ENCODE peak calls at places on chromosome 11, in seven cellular contexts. A is EL; W is astrocyte of the cerebellum; K is H9; Z is fibroblast of mammary gland; X is GM10248; B is stimulated activated CD8-positive, alpha-beta memory T cell treated with anti-CD3 and anti-CD28 coated beads, Interleukin-15, amount 100 ng/mL, for 4 hours. G is an unnamed sample.

GRCh38 chr11:95078526-95078925 is 11.1 kb upstream of the ENDOD1 start:
- DNase-seq in A (no peak), W (no peak), K (no peak), Z (no peak), X (no peak), B (no peak), G (no peak)

GRCh38 chr11:77886401-77886800 is 65.5 kb downstream of the AAMDC start:
- DNase-seq in A (no peak), W (no peak), K (no peak), Z (peak), X (no peak), B (no peak), G (no peak)

GRCh38 chr11:35144103-35144741 is 5.3 kb downstream of the CD44 start:
- DNase-seq in A (peak), W (peak), K (no peak), Z (peak), X (peak), B (no peak), G (peak)

GRCh38 chr11:91998466-91998865 is 226.2 kb upstream of the FAT3 start:
- DNase-seq in A (no peak), W (no peak), K (no peak), Z (no peak), X (no peak), B (no peak), G (no peak)

GRCh38 chr11:61756452-61757212 is 4.2 kb downstream of the MYRF start:
- DNase-seq in A (peak), W (no peak), K (no peak), Z (peak), X (peak), B (no peak), G (no peak)

GRCh38 chr11:10518123-10518522 is 22.9 kb downstream of the RNF141 start:
- DNase-seq in A (no peak), W (no peak), K (no peak), Z (no peak), X (no peak), B (no peak), G (no peak)

GRCh38 chr11:34825315-34825669 is 90.9 kb downstream of the APIP start:
- DNase-seq in A (no peak), W (no peak), K (no peak), Z (no peak), X (no peak), B (no peak), G (no peak)

GRCh38 chr11:20754957-20755356 is 85.6 kb downstream of the NELL1 start:
- DNase-seq in A (no peak), W (no peak), K (peak), Z (no peak), X (no peak), B (no peak), G (no peak)

GRCh38 chr11:612201-612960 is 3.4 kb downstream of the IRF7 start:
- DNase-seq in A (peak), W (no peak), K (peak), Z (peak), X (no peak), B (no peak), G (no peak)

GRCh38 chr11:86706341-86707131 is 34.1 kb upstream of the ME3 start:
- DNase-seq in A (no peak), W (no peak), K (no peak), Z (no peak), X (no peak), B (no peak), G (no peak)

GRCh38 chr11:783581-784015 is 6.3 kb downstream of the CEND1 start:
- DNase-seq in A (peak), W (peak), K (peak), Z (peak), X (no peak), B (no peak), G (no peak)

GRCh38 chr11:105713696-105714095 is 103.8 kb downstream of the GRIA4 start:
- DNase-seq in A (no peak), W (no peak), K (no peak), Z (no peak), X (no peak), B (no peak), G (no peak)

GRCh38 chr11:11622772-11623531 is 1.1 kb upstream of the GALNT18 start:
- DNase-seq in A (no peak), W (no peak), K (no peak), Z (no peak), X (no peak), B (no peak), G (no peak)

GRCh38 chr11:17608830-17609229 is 61.8 kb downstream of the OTOG start:
- DNase-seq in A (no peak), W (no peak), K (no peak), Z (no peak), X (no peak), B (no peak), G (no peak)

GRCh38 chr11:94583885-94584500 is 16.8 kb downstream of the PIWIL4 start:
- DNase-seq in A (peak), W (no peak), K (no peak), Z (peak), X (peak), B (no peak), G (no peak)

GRCh38 chr11:72591785-72592490 is 82.3 kb downstream of the PDE2A start:
- DNase-seq in A (no peak), W (no peak), K (no peak), Z (no peak), X (no peak), B (peak), G (no peak)

G was measured in SIG-M5.